ENCODE peak calls at places on chromosome 9, in five cellular contexts. One of them, this sample, is unnamed.

GRCh38 chr9:38389313-38389712 is 3.2 kb upstream of the ALDH1B1 start:
- DNase-seq in amniotic stem cell: no peak
- DNase-seq in iris pigment epithelial cell: peak
- DNase-seq in aorta: no peak
- DNase-seq in Calu3: no peak
- DNase-seq in this sample: no peak

GRCh38 chr9:77019810-77020437 is 469 bp downstream of the FOXB2 start:
- DNase-seq in amniotic stem cell: no peak
- DNase-seq in iris pigment epithelial cell: no peak
- DNase-seq in aorta: peak
- DNase-seq in Calu3: no peak
- DNase-seq in this sample: no peak

GRCh38 chr9:120928720-120929389 is 2.3 kb upstream of the TRAF1 start:
- DNase-seq in amniotic stem cell: no peak
- DNase-seq in iris pigment epithelial cell: peak
- DNase-seq in aorta: peak
- DNase-seq in Calu3: peak
- DNase-seq in this sample: no peak

GRCh38 chr9:71683598-71684235 is 84.6 kb downstream of the CEMIP2 start:
- DNase-seq in amniotic stem cell: peak
- DNase-seq in iris pigment epithelial cell: peak
- DNase-seq in aorta: no peak
- DNase-seq in Calu3: no peak
- DNase-seq in this sample: no peak

GRCh38 chr9:7209051-7209450 is 451.3 kb downstream of the KDM4C start:
- DNase-seq in amniotic stem cell: no peak
- DNase-seq in iris pigment epithelial cell: no peak
- DNase-seq in aorta: no peak
- DNase-seq in Calu3: no peak
- DNase-seq in this sample: no peak

GRCh38 chr9:111807197-111807596 is 12.5 kb upstream of the SHOC1 start:
- DNase-seq in amniotic stem cell: no peak
- DNase-seq in iris pigment epithelial cell: no peak
- DNase-seq in aorta: no peak
- DNase-seq in Calu3: no peak
- DNase-seq in this sample: no peak

GRCh38 chr9:72292874-72293607 is 72.0 kb downstream of the ZFAND5 start:
- DNase-seq in amniotic stem cell: no peak
- DNase-seq in iris pigment epithelial cell: peak
- DNase-seq in aorta: no peak
- DNase-seq in Calu3: peak
- DNase-seq in this sample: peak

GRCh38 chr9:123360161-123361085 is 4.4 kb downstream of the CRB2 start:
- DNase-seq in amniotic stem cell: no peak
- DNase-seq in iris pigment epithelial cell: no peak
- DNase-seq in aorta: no peak
- DNase-seq in Calu3: peak
- DNase-seq in this sample: no peak

GRCh38 chr9:69130456-69131441 is 43.3 kb upstream of the TJP2 start:
- DNase-seq in amniotic stem cell: peak
- DNase-seq in iris pigment epithelial cell: peak
- DNase-seq in aorta: no peak
- DNase-seq in Calu3: peak
- DNase-seq in this sample: no peak

GRCh38 chr9:131394464-131395026 is 659 bp downstream of the PRRC2B start:
- DNase-seq in amniotic stem cell: no peak
- DNase-seq in iris pigment epithelial cell: no peak
- DNase-seq in aorta: peak
- DNase-seq in Calu3: no peak
- DNase-seq in this sample: no peak